ENCODE peak calls at places on chromosomes 16 and 17, in four cellular contexts. U, C, N and A are unnamed samples.

GRCh38 chr17:75783803-75784472 is 668 bp upstream of the UNK start:
- DNase-seq in U (no peak), C (no peak), N (no peak), A (peak; percentile 23)

GRCh38 chr17:78535285-78536197 is 41.7 kb downstream of the DNAH17 start:
- DNase-seq in U (no peak), C (no peak), N (no peak), A (no peak)

GRCh38 chr16:58501242-58502131 is 1.5 kb downstream of the NDRG4 start:
- DNase-seq in U (no peak), C (no peak), N (no peak), A (no peak)

GRCh38 chr16:85079785-85080602 is 32.3 kb downstream of the CIBAR2 start:
- DNase-seq in U (no peak), C (no peak), N (no peak), A (no peak)

GRCh38 chr17:15119928-15120327 is 145.2 kb downstream of the PMP22 start:
- DNase-seq in U (no peak), C (no peak), N (no peak), A (no peak)

GRCh38 chr16:53982631-53983042 is 278.7 kb downstream of the FTO start:
- DNase-seq in U (no peak), C (no peak), N (no peak), A (no peak)

GRCh38 chr17:81401727-81402529 is 6.7 kb downstream of the BAHCC1 start:
- DNase-seq in U (no peak), C (no peak), N (no peak), A (peak; percentile 45)

GRCh38 chr16:69930117-69930776 is 20.9 kb upstream of the CLEC18A start:
- DNase-seq in U (no peak), C (peak; percentile 7), N (no peak), A (peak; percentile 74)

GRCh38 chr16:67170168-67170947 is at the start of gene NOL3:
- DNase-seq in U (no peak), C (no peak), N (peak; percentile 49), A (peak; percentile 92)

GRCh38 chr16:28596840-28597691 is at the start of gene SULT1A2:
- DNase-seq in U (no peak), C (no peak), N (no peak), A (no peak)

GRCh38 chr17:7745748-7746470 is 28.4 kb downstream of the DNAH2 start:
- DNase-seq in U (no peak), C (no peak), N (no peak), A (peak; percentile 86)

GRCh38 chr17:47791025-47791424 is 30.6 kb downstream of the OSBPL7 start:
- DNase-seq in U (no peak), C (no peak), N (no peak), A (no peak)

GRCh38 chr17:40178660-40179059 is 1.4 kb downstream of the RAPGEFL1 start:
- DNase-seq in U (no peak), C (no peak), N (no peak), A (no peak)

GRCh38 chr17:47836601-47837000 is 4.5 kb downstream of the SCRN2 start:
- DNase-seq in U (no peak), C (no peak), N (no peak), A (no peak)

GRCh38 chr16:48244863-48245195 is 729 bp downstream of the LONP2 start:
- DNase-seq in U (no peak), C (no peak), N (no peak), A (no peak)

GRCh38 chr17:1399366-1399678 is 700 bp downstream of the YWHAE start:
- DNase-seq in U (no peak), C (peak; percentile 38), N (peak; percentile 70), A (no peak)

GRCh38 chr16:86661715-86662114 is 83.4 kb downstream of the FOXL1 start:
- DNase-seq in U (no peak), C (no peak), N (no peak), A (no peak)

GRCh38 chr16:57898961-57899360 is 72.0 kb downstream of the CNGB1 start:
- DNase-seq in U (no peak), C (no peak), N (no peak), A (no peak)

GRCh38 chr16:879461-879861 is 78.9 kb upstream of the GNG13 start:
- DNase-seq in U (no peak), C (no peak), N (no peak), A (no peak)

GRCh38 chr16:30609002-30609927 is 924 bp downstream of the ZNF689 start:
- DNase-seq in U (peak; percentile 38), C (peak; percentile 37), N (peak; percentile 17), A (peak; percentile 40)

GRCh38 chr17:68641276-68642117 is 40.3 kb upstream of the FAM20A start:
- DNase-seq in U (no peak), C (no peak), N (no peak), A (no peak)

GRCh38 chr16:89565506-89566372 is 5.3 kb downstream of the RPL13 start:
- DNase-seq in U (peak; percentile 40), C (peak; percentile 56), N (no peak), A (peak; percentile 61)

GRCh38 chr16:48963306-48963705 is 318.3 kb downstream of the CBLN1 start:
- DNase-seq in U (no peak), C (no peak), N (no peak), A (peak; percentile 86)

GRCh38 chr16:31439519-31439918 is 3.1 kb downstream of the ZNF843 start:
- DNase-seq in U (no peak), C (no peak), N (no peak), A (no peak)

GRCh38 chr16:66752379-66752778 is 970 bp upstream of the DYNC1LI2 start:
- DNase-seq in U (no peak), C (no peak), N (no peak), A (no peak)

GRCh38 chr16:21277045-21277926 is 804 bp downstream of the CRYM start:
- DNase-seq in U (no peak), C (no peak), N (no peak), A (no peak)

GRCh38 chr17:39178516-39178915 is 12.6 kb upstream of the ARL5C start:
- DNase-seq in U (no peak), C (no peak), N (no peak), A (no peak)

GRCh38 chr17:49358638-49359247 is 3.3 kb downstream of the ZNF652 start:
- DNase-seq in U (no peak), C (no peak), N (no peak), A (no peak)

GRCh38 chr16:55501549-55502322 is 7.1 kb upstream of the LPCAT2 start:
- DNase-seq in U (no peak), C (no peak), N (no peak), A (peak; percentile 15)

GRCh38 chr17:32654351-32654750 is 167.6 kb downstream of the CDK5R1 start:
- DNase-seq in U (no peak), C (no peak), N (no peak), A (no peak)

GRCh38 chr17:55609737-55610201 is 98.5 kb upstream of the SMIM36 start:
- DNase-seq in U (no peak), C (no peak), N (no peak), A (no peak)